ENCODE peak calls at places on chromosomes 1 and 21, in seven cellular contexts. U is IMR-90, S is H9, O is H1, X is mesenchymal stem cell, N is mesendoderm, D is trophoblast cell. B is an unnamed sample.

GRCh38 chr1:175043824-175044223 is 20.6 kb upstream of the MRPS14 start:
- DNase-seq in D (no peak), O (no peak), U (no peak), X (no peak), S (no peak), N (no peak), B (peak; percentile 45)

GRCh38 chr1:160748877-160749269 is 9.8 kb downstream of the SLAMF7 start:
- DNase-seq in X (no peak), N (no peak), U (no peak), D (no peak), O (no peak), S (no peak), B (no peak)

GRCh38 chr1:230517786-230518185 is 91.7 kb upstream of the PGBD5 start:
- DNase-seq in D (no peak), O (no peak), S (peak; percentile 41), N (no peak), X (no peak), U (no peak), B (no peak)

GRCh38 chr1:234913771-234914170 is 214.9 kb downstream of the TOMM20 start:
- DNase-seq in U (no peak), O (no peak), X (no peak), S (peak; percentile 64), D (no peak), N (no peak), B (no peak)

GRCh38 chr1:6638226-6638625 is 13.6 kb downstream of the THAP3 start:
- DNase-seq in U (peak; percentile 80), X (no peak), O (no peak), N (no peak), S (no peak), D (no peak), B (no peak)

GRCh38 chr1:7013833-7014639 is 228.8 kb downstream of the CAMTA1 start:
- DNase-seq in S (no peak), N (no peak), O (no peak), D (no peak), U (no peak), X (no peak), B (no peak)

GRCh38 chr1:6317101-6317760 is 56.3 kb upstream of the GPR153 start:
- DNase-seq in S (no peak), D (no peak), U (peak; percentile 38), O (no peak), N (no peak), X (peak; percentile 63), B (no peak)

GRCh38 chr21:33212159-33212851 is 17.4 kb upstream of the IFNAR2 start:
- DNase-seq in D (peak; percentile 20), U (peak; percentile 83), X (peak; percentile 48), O (no peak), S (no peak), N (peak; percentile 51), B (no peak)

GRCh38 chr1:158969855-158970254 is 38.5 kb downstream of the PYHIN1 start:
- DNase-seq in S (no peak), O (no peak), D (no peak), X (no peak), N (no peak), U (no peak), B (no peak)

GRCh38 chr1:176183618-176184017 is 23.5 kb downstream of the COP1 start:
- DNase-seq in D (no peak), O (no peak), U (peak; percentile 60), X (peak; percentile 21), N (no peak), S (no peak), B (no peak)

GRCh38 chr21:42878678-42878992 is 704 bp downstream of the WDR4 start:
- DNase-seq in N (no peak), O (no peak), U (no peak), D (no peak), X (no peak), S (no peak), B (no peak)

GRCh38 chr1:227949954-227950734 is 2.4 kb upstream of the WNT9A start:
- DNase-seq in X (no peak), N (no peak), U (no peak), D (no peak), O (no peak), S (no peak), B (no peak)

GRCh38 chr1:178528219-178528962 is 15.5 kb downstream of the TEX35 start:
- DNase-seq in U (no peak), N (no peak), X (no peak), S (no peak), O (no peak), D (no peak), B (no peak)

GRCh38 chr1:14476170-14476955 is 122.1 kb upstream of the KAZN start:
- DNase-seq in U (peak; percentile 6), X (no peak), D (no peak), O (no peak), S (no peak), N (peak; percentile 6), B (no peak)

GRCh38 chr1:30302808-30303310 is 420.5 kb downstream of the MATN1 start:
- DNase-seq in U (no peak), D (no peak), O (no peak), S (no peak), X (no peak), N (no peak), B (no peak)

GRCh38 chr1:150875197-150876110 is 945 bp downstream of the ARNT start:
- DNase-seq in S (no peak), N (no peak), X (no peak), O (no peak), U (no peak), D (no peak), B (no peak)

GRCh38 chr1:227323164-227323955 is 5.1 kb upstream of the CDC42BPA start:
- DNase-seq in O (no peak), D (no peak), X (no peak), S (no peak), N (no peak), U (no peak), B (no peak)

DNA sequence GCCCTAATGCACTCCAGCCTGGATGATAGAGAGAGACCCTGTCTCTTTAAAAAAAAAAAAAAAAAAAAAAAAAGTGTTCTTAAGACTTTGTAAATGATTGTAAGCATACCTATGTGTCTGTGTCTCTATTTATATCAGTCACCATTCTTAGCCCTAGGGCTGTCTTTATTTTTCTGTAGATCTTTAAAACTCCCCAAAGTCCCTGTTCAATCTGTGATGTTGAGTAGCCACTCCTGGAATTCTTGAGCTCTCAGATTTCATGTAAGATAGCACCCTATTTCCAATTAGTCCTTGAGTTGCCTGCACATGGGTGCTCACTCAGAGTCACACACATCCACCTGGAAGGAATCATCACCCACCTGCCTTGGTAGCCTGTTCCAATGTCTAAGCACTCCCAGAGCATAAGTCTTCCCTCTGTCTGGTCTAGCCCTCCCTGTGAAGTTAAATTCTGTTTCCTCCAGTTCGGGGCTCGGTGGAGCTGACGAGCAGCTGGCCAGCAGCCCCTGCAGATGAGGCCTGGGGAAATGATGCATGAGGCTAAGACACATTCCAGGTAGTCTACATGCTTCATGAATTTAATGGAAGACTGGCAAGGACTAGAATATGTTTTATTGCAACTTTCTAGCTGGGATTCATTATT is 14.7 kb upstream of the ATF3 start:
- DNase-seq in N (no peak), X (no peak), U (no peak), D (no peak), O (no peak), S (no peak), B (no peak)
- H3K23ac ChIP-seq in N (no peak overlapping the region), X (no peak overlapping the region), U (no peak overlapping the region), D (no peak overlapping the region), O (no peak overlapping the region), S (no peak overlapping the region), B (no peak overlapping the region)

DNA sequence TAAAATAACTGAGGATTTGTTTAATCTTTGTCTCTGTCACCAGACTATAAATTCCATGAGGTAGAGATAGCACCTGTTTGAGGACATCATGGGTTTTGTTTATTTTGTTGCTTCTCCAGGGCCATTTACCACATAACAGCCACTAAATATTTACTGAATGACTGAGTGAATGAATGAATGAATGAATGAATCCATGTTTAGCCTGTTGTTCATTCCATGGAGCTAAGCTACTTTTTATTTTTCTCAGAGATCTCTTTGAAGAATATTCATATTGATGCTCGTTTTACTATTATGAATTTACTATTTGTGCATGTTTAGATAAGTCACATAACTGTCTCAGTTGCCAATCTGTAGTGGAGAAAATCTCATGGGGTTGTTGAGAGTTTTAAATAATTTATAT is 17.7 kb downstream of the LRRC8B start:
- DNase-seq in U (no peak), N (no peak), X (no peak), O (no peak), S (no peak), D (no peak), B (no peak)
- H3K9ac ChIP-seq in U (no peak overlapping the region), N (no peak overlapping the region), X (no peak overlapping the region), O (no peak overlapping the region), S (no peak overlapping the region), D (no peak overlapping the region), B (no peak overlapping the region)

DNA sequence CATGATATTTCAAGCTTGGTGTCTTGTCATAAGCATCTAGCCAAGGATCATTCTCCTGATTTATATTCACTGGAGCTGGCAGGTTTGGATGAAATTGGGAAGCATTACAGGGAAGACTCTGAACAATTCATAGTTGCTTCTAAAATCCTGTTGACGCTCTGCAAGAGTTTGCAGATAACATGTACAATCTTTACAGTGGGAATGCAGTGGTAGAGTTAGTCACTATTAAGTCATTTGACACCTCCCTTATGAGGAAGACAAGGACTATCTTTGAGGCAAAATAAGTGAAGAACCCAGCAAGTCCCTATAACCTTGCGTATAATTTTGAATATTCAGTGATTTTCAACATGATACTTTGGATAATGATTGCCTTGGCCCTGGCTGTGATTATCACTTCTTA is 45.3 kb upstream of the CRB1 start:
- DNase-seq in S (no peak), X (no peak), U (no peak), D (no peak), O (no peak), N (no peak), B (no peak)
- H3K27ac ChIP-seq in S (no peak overlapping the region), X (no peak overlapping the region), U (no peak overlapping the region), D (no peak overlapping the region), O (no peak overlapping the region), N (no peak overlapping the region), B (no peak overlapping the region)

GRCh38 chr1:225692517-225692879 is 39.6 kb upstream of the ENAH start:
- DNase-seq in S (no peak), D (no peak), X (no peak), O (no peak), N (no peak), U (no peak), B (no peak)

GRCh38 chr1:225693085-225693698 is 40.3 kb upstream of the ENAH start:
- DNase-seq in D (no peak), O (no peak), X (no peak), N (no peak), U (no peak), S (no peak), B (no peak)

GRCh38 chr1:225691861-225692516 is 39.1 kb upstream of the ENAH start:
- DNase-seq in O (no peak), N (peak; percentile 51), U (peak; percentile 76), S (no peak), D (no peak), X (peak; percentile 75), B (no peak)

GRCh38 chr1:225695578-225696332 is 42.8 kb upstream of the ENAH start:
- DNase-seq in X (peak; percentile 72), N (no peak), U (peak; percentile 38), D (no peak), O (no peak), S (no peak), B (no peak)

DNA sequence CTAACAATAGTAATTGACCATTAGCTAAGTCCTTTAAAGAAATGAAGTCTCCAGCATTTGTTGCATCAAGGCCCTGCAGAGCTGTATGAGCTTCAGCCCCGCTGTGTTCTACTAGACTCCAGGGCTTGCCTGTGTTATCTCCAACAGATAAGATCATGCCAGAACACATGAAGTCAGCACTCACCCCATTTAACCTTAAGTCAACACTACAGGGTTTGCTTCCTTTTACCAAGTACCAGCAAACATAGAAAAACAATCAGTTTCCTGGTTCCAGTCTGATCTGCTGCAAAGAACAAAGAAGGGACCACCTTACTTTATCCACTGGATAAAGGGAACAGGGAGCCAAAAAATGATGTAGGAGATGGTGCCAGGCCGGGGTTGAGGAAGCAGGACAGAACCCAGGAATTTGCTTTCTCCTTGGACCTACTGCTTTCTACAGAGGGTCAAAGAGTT is 41.3 kb upstream of the ENAH start:
- DNase-seq in N (peak; percentile 87), X (peak; percentile 79), S (no peak), O (no peak), D (peak; percentile 18), U (peak; percentile 56), B (no peak)
- H3K23ac ChIP-seq in N (no peak overlapping the region), X (no peak overlapping the region), S (no peak overlapping the region), O (no peak overlapping the region), D (no peak overlapping the region), U (no peak overlapping the region), B (no peak overlapping the region)

B was measured in neuronal stem cell.